ENCODE peak calls at places on chromosomes 6 and 20, in five cellular contexts. One of them, this sample, is unnamed.

GRCh38 chr6:166253277-166254229 is 54.6 kb downstream of the PRR18 start:
- DNase-seq in GM03348: peak; percentile 27
- DNase-seq in OCI-LY7: no peak
- DNase-seq in AG10803: no peak
- DNase-seq in lung: no peak
- DNase-seq in this sample: peak; percentile 67

GRCh38 chr20:13101701-13102100 is 92.9 kb downstream of the SPTLC3 start:
- DNase-seq in GM03348: no peak
- DNase-seq in AG10803: peak; percentile 25
- DNase-seq in OCI-LY7: no peak
- DNase-seq in lung: no peak
- DNase-seq in this sample: no peak

GRCh38 chr6:163926642-163927041 is 512.1 kb downstream of the QKI start:
- DNase-seq in AG10803: peak; percentile 57
- DNase-seq in OCI-LY7: no peak
- DNase-seq in lung: no peak
- DNase-seq in GM03348: peak; percentile 13
- DNase-seq in this sample: no peak

GRCh38 chr20:50049442-50050026 is 63.4 kb downstream of the UBE2V1 start:
- DNase-seq in OCI-LY7: peak; percentile 18
- DNase-seq in lung: no peak
- DNase-seq in AG10803: no peak
- DNase-seq in GM03348: no peak
- DNase-seq in this sample: no peak

GRCh38 chr20:44034965-44035635 is 120.4 kb downstream of the TOX2 start:
- DNase-seq in OCI-LY7: no peak
- DNase-seq in AG10803: no peak
- DNase-seq in lung: no peak
- DNase-seq in GM03348: no peak
- DNase-seq in this sample: no peak

GRCh38 chr6:17768388-17768787 is 61.7 kb upstream of the NUP153 start:
- DNase-seq in AG10803: peak; percentile 9
- DNase-seq in GM03348: peak; percentile 16
- DNase-seq in lung: no peak
- DNase-seq in OCI-LY7: no peak
- DNase-seq in this sample: no peak

GRCh38 chr6:42236680-42237473 is 19.2 kb upstream of the MRPS10 start:
- DNase-seq in OCI-LY7: no peak
- DNase-seq in AG10803: no peak
- DNase-seq in lung: no peak
- DNase-seq in GM03348: no peak
- DNase-seq in this sample: no peak

GRCh38 chr6:107832146-107833056 is 8.3 kb upstream of the SCML4 start:
- DNase-seq in GM03348: no peak
- DNase-seq in AG10803: no peak
- DNase-seq in lung: no peak
- DNase-seq in OCI-LY7: no peak
- DNase-seq in this sample: no peak

GRCh38 chr20:61628901-61629300 is 376.8 kb downstream of the CDH4 start:
- DNase-seq in lung: no peak
- DNase-seq in GM03348: no peak
- DNase-seq in OCI-LY7: no peak
- DNase-seq in AG10803: no peak
- DNase-seq in this sample: no peak

GRCh38 chr20:20450461-20451027 is 82.6 kb downstream of the INSM1 start:
- DNase-seq in lung: no peak
- DNase-seq in GM03348: no peak
- DNase-seq in OCI-LY7: no peak
- DNase-seq in AG10803: no peak
- DNase-seq in this sample: peak; percentile 38

GRCh38 chr20:35273449-35274171 is 4.3 kb downstream of the MMP24OS start:
- DNase-seq in lung: no peak
- DNase-seq in AG10803: no peak
- DNase-seq in OCI-LY7: peak; percentile 28
- DNase-seq in GM03348: no peak
- DNase-seq in this sample: no peak

GRCh38 chr6:10837692-10837996 is 695 bp downstream of the MAK start:
- DNase-seq in OCI-LY7: no peak
- DNase-seq in GM03348: peak; percentile 36
- DNase-seq in AG10803: no peak
- DNase-seq in lung: no peak
- DNase-seq in this sample: peak; percentile 24

This sample was measured in NCI-H146.